ENCODE peak calls at places on chromosomes 16 and 17, in ten cellular contexts. S, F, R, H, A, D, O, X, C and E are unnamed samples.

GRCh38 chr16:81599034-81599744 is 154.6 kb downstream of the CMIP start:
- DNase-seq in S (no peak), F (no peak), R (no peak), H (no peak), A (no peak), D (no peak), O (no peak), X (no peak), C (peak; percentile 42), E (no peak)

GRCh38 chr17:71926746-71927398 is 193.9 kb upstream of the SOX9 start:
- DNase-seq in S (no peak), F (no peak), R (no peak), H (no peak), A (no peak), D (no peak), O (no peak), X (no peak), C (no peak), E (no peak)

GRCh38 chr17:71071837-71072236 is 902.5 kb downstream of the KCNJ2 start:
- DNase-seq in S (no peak), F (no peak), R (no peak), H (no peak), A (no peak), D (no peak), O (peak; percentile 91), X (no peak), C (peak; percentile 95), E (no peak)

GRCh38 chr16:31265329-31266245 is 5.8 kb downstream of the ITGAM start:
- DNase-seq in S (peak; percentile 83), F (peak; percentile 87), R (no peak), H (no peak), A (peak; percentile 23), D (no peak), O (peak; percentile 10), X (peak; percentile 82), C (peak; percentile 92), E (peak; percentile 89)

GRCh38 chr17:35089846-35090193 is 26.3 kb upstream of the RFFL start:
- DNase-seq in S (peak; percentile 22), F (no peak), R (no peak), H (no peak), A (no peak), D (peak; percentile 40), O (no peak), X (peak; percentile 88), C (peak; percentile 76), E (no peak)

GRCh38 chr16:24610421-24610765 is 71.0 kb downstream of the RBBP6 start:
- DNase-seq in S (no peak), F (no peak), R (no peak), H (no peak), A (peak; percentile 45), D (peak; percentile 26), O (peak; percentile 17), X (peak; percentile 86), C (peak; percentile 32), E (peak; percentile 29)

GRCh38 chr17:12358477-12358876 is 307.2 kb upstream of the MYOCD start:
- DNase-seq in S (no peak), F (no peak), R (no peak), H (no peak), A (no peak), D (no peak), O (no peak), X (no peak), C (no peak), E (no peak)

GRCh38 chr17:82034371-82035011 is 3.0 kb downstream of the DCXR start:
- DNase-seq in S (no peak), F (no peak), R (no peak), H (no peak), A (peak; percentile 59), D (no peak), O (no peak), X (no peak), C (no peak), E (no peak)

DNA sequence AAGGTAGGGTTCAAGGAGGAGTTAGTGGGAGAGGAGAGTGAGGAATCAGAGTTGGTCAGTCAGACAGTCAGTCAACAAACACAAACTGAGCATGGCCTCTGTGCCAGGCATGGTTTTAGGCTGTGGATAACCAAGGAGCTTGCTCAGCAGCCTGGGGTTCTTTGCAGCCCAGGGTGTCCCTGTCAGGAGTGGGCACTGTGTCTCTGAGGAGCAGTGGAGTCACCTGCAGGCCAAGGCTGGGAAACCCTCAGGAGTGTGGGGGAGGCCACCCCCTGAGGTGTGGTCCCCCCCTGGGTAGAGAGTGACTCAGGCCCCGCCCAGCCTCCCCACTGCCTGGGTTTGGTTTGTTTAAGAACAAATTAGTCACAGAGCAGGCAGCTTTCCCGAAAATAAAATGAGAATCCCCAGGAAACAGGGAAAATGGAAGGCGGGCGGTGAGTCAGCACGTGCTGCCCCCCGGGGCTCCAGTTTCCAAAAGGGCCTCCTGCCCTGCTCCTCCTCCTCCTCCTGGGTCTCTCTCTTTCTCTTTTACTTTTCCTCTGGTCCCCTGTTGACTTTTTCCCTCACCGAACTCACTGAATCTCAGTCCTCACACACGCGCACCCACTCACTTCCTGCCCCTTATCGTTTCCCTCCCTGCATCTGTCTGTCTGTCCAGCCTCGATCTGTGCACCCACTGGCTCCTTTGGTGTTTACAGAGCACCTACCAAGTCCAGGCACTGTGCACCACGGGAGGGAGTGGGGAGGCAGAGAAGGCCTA is 44.3 kb downstream of the SOCS3 start:
- DNase-seq in S (peak; percentile 80), F (peak; percentile 78), R (peak; percentile 97), H (no peak), A (no peak), D (no peak), O (peak; percentile 92), X (peak; percentile 96), C (peak; percentile 93), E (peak; percentile 78)
- TF ChIP-seq CTCF in S (no peak), F (no peak), R (no peak), H (no peak), A (no peak), D (no peak), O (no peak), X (no peak), C (peak; percentile 7), E (no peak)

GRCh38 chr17:65260626-65261025 is 123.5 kb downstream of the RGS9 start:
- DNase-seq in S (no peak), F (no peak), R (no peak), H (no peak), A (no peak), D (no peak), O (no peak), X (peak; percentile 29), C (no peak), E (no peak)

GRCh38 chr17:65265276-65265675 is 128.1 kb downstream of the RGS9 start:
- DNase-seq in S (no peak), F (no peak), R (no peak), H (no peak), A (no peak), D (no peak), O (no peak), X (no peak), C (no peak), E (no peak)

GRCh38 chr17:65259281-65259680 is 122.1 kb downstream of the RGS9 start:
- DNase-seq in S (no peak), F (no peak), R (no peak), H (no peak), A (no peak), D (no peak), O (no peak), X (peak; percentile 31), C (no peak), E (no peak)

GRCh38 chr17:65261682-65262636 is 124.8 kb downstream of the RGS9 start:
- DNase-seq in S (no peak), F (no peak), R (no peak), H (no peak), A (no peak), D (no peak), O (peak; percentile 45), X (peak; percentile 4), C (peak; percentile 39), E (no peak)

GRCh38 chr17:65261152-65261551 is 124.0 kb downstream of the RGS9 start:
- DNase-seq in S (no peak), F (no peak), R (no peak), H (no peak), A (peak; percentile 39), D (peak; percentile 7), O (no peak), X (peak; percentile 64), C (no peak), E (no peak)
- TF ChIP-seq CTCF in S (no peak), F (no peak), R (no peak), H (no peak), A (no peak), D (peak; percentile 28), O (no peak), X (no peak), C (no peak), E (no peak)

DNA sequence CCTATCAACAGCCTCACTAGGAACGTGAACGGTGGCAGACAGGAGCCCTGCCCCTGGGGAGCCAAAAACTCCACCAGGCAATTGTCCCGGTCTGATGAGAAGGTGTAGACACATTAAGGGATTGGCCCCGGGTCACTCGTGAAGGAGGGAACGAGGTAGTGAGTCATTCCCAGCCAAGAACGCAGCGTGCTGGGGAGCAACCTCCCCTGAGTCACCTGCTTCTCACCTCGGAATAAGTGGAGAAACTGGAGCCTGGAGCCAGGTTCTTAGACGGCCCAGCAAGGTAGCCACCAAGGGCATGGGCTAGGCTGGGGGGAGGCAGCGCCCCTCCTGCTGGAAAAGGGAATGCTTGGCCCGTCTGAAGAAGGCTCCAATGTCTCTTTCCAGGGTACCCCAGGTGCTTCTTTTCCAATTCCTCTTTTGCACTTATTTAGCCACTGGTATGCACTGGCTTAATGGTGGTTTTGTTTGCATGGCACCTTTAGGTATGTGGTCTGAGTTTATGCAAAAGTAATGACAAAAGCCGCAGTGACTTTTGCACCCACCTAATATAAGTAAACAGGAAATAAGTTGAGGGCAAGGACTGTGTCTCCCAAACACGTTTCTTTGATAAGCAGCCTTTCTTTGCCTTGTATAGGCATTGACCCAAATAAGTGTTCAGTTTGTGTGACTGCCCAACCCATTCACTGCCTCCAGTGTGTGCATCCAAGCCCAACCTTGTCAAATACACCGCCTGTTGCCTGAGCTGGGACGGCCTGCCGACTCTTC is 1.8 kb upstream of the HELZ start:
- DNase-seq in S (peak; percentile 55), F (peak; percentile 42), R (peak; percentile 65), H (peak; percentile 7), A (peak; percentile 50), D (peak; percentile 8), O (no peak), X (peak; percentile 87), C (peak; percentile 99), E (no peak)
- TF ChIP-seq CTCF in S (no peak), F (no peak), R (no peak), H (no peak), A (no peak), D (no peak), O (no peak), X (no peak), C (no peak), E (no peak)

GRCh38 chr16:61934591-61934990 is 101.6 kb downstream of the CDH8 start:
- DNase-seq in S (no peak), F (no peak), R (no peak), H (no peak), A (no peak), D (no peak), O (no peak), X (no peak), C (no peak), E (no peak)

GRCh38 chr16:61937646-61938045 is 98.6 kb downstream of the CDH8 start:
- DNase-seq in S (no peak), F (no peak), R (no peak), H (no peak), A (no peak), D (no peak), O (no peak), X (no peak), C (no peak), E (no peak)

GRCh38 chr16:61936522-61936921 is 99.7 kb downstream of the CDH8 start:
- DNase-seq in S (no peak), F (no peak), R (no peak), H (no peak), A (peak; percentile 40), D (peak; percentile 39), O (no peak), X (no peak), C (no peak), E (no peak)
- TF ChIP-seq CTCF in S (no peak), F (no peak), R (no peak), H (no peak), A (peak; percentile 51), D (peak; percentile 70), O (no peak), X (no peak), C (peak; percentile 21), E (no peak)